ENCODE peak calls at places on chromosomes 4 and X, in six cellular contexts. X is A549, K is upper lobe of left lung, J is GM12878, L is K562, M is HepG2. O is an unnamed sample.

GRCh38 chr4:77126844-77127614 is 30.0 kb upstream of the CCNG2 start:
- ATAC-seq in X (no peak), K (peak), J (peak), L (peak), M (no peak), O (peak)

GRCh38 chr4:104424368-104424921 is 70.2 kb downstream of the CXXC4 start:
- ATAC-seq in X (no peak), K (no peak), J (no peak), L (no peak), M (no peak), O (no peak)

GRCh38 chr4:81896936-81897335 is 425.2 kb upstream of the RASGEF1B start:
- ATAC-seq in X (no peak), K (no peak), J (no peak), L (no peak), M (no peak), O (no peak)

GRCh38 chr4:114976901-114977300 is 136.5 kb downstream of the NDST4 start:
- ATAC-seq in X (no peak), K (no peak), J (no peak), L (no peak), M (no peak), O (no peak)

GRCh38 chr4:183297675-183298074 is 22.4 kb downstream of the CLDN22 start:
- ATAC-seq in X (no peak), K (no peak), J (peak), L (no peak), M (no peak), O (no peak)

GRCh38 chr4:139142097-139142496 is 34.9 kb downstream of the ELF2 start:
- ATAC-seq in X (no peak), K (no peak), J (peak), L (no peak), M (no peak), O (no peak)

GRCh38 chr4:181998588-181998987 is 244.6 kb upstream of the TENM3 start:
- ATAC-seq in X (no peak), K (no peak), J (no peak), L (no peak), M (no peak), O (no peak)

GRCh38 chr4:77025643-77026321 is 50.0 kb downstream of the CCNI start:
- ATAC-seq in X (no peak), K (no peak), J (peak), L (no peak), M (no peak), O (no peak)

GRCh38 chr4:154626793-154627484 is 14.5 kb upstream of the FGG start:
- ATAC-seq in X (peak), K (peak), J (peak), L (peak), M (peak), O (peak)

GRCh38 chrX:30673884-30674598 is 20.8 kb downstream of the GK start:
- ATAC-seq in X (no peak), K (no peak), J (no peak), L (no peak), M (no peak), O (no peak)

GRCh38 chr4:70623301-70623700 is 5.2 kb upstream of the ENAM start:
- ATAC-seq in X (no peak), K (no peak), J (no peak), L (no peak), M (peak), O (no peak)

GRCh38 chr4:26131711-26132110 is 189.1 kb upstream of the RBPJ start:
- ATAC-seq in X (no peak), K (no peak), J (peak), L (no peak), M (no peak), O (no peak)

GRCh38 chr4:10093801-10094552 is 22.6 kb downstream of the WDR1 start:
- ATAC-seq in X (no peak), K (peak), J (no peak), L (no peak), M (no peak), O (peak)

GRCh38 chrX:153983321-153983729 is 10.8 kb downstream of the TMEM187 start:
- ATAC-seq in X (no peak), K (no peak), J (no peak), L (no peak), M (no peak), O (no peak)

GRCh38 chr4:87054900-87055299 is 120.1 kb downstream of the AFF1 start:
- ATAC-seq in X (no peak), K (no peak), J (peak), L (no peak), M (no peak), O (peak)

GRCh38 chrX:130704053-130705038 is 198.7 kb downstream of the ENOX2 start:
- ATAC-seq in X (peak), K (no peak), J (no peak), L (peak), M (peak), O (no peak)

GRCh38 chr4:153547520-153547919 is 81.4 kb downstream of the TMEM131L start:
- ATAC-seq in X (no peak), K (no peak), J (no peak), L (no peak), M (no peak), O (no peak)

GRCh38 chr4:183610033-183610432 is 49.0 kb downstream of the RWDD4 start:
- ATAC-seq in X (peak), K (no peak), J (no peak), L (peak), M (no peak), O (peak)

GRCh38 chr4:142544014-142544413 is 302.1 kb downstream of the INPP4B start:
- ATAC-seq in X (no peak), K (no peak), J (peak), L (no peak), M (no peak), O (no peak)

GRCh38 chr4:38160487-38161207 is 200.4 kb downstream of the PTTG2 start:
- ATAC-seq in X (peak), K (peak), J (peak), L (peak), M (peak), O (peak)

GRCh38 chrX:121958886-121959285 is 911.5 kb downstream of the GLUD2 start:
- ATAC-seq in X (no peak), K (no peak), J (peak), L (no peak), M (no peak), O (no peak)

GRCh38 chrX:19721726-19722370 is 165.6 kb downstream of the SH3KBP1 start:
- ATAC-seq in X (no peak), K (peak), J (peak), L (no peak), M (no peak), O (no peak)

GRCh38 chr4:69858683-69859082 is 1.3 kb downstream of the SULT1E1 start:
- ATAC-seq in X (no peak), K (no peak), J (no peak), L (no peak), M (no peak), O (no peak)

GRCh38 chr4:13956947-13957346 is 329.4 kb upstream of the BOD1L1 start:
- ATAC-seq in X (no peak), K (no peak), J (no peak), L (no peak), M (no peak), O (no peak)

GRCh38 chr4:111435986-111436744 is 709.1 kb upstream of the FAM241A start:
- ATAC-seq in X (no peak), K (no peak), J (no peak), L (no peak), M (no peak), O (no peak)

GRCh38 chrX:97563531-97564133 is 679.9 kb downstream of the RPA4 start:
- ATAC-seq in X (no peak), K (peak), J (peak), L (no peak), M (peak), O (peak)

GRCh38 chr4:13615162-13615561 is 12.4 kb downstream of the BOD1L1 start:
- ATAC-seq in X (no peak), K (no peak), J (peak), L (no peak), M (no peak), O (no peak)

GRCh38 chr4:77711469-77711868 is 105.8 kb downstream of the CXCL13 start:
- ATAC-seq in X (no peak), K (no peak), J (peak), L (peak), M (no peak), O (no peak)

GRCh38 chr4:47531954-47532321 is 46.9 kb downstream of the ATP10D start:
- ATAC-seq in X (no peak), K (peak), J (no peak), L (no peak), M (no peak), O (peak)

GRCh38 chr4:70718811-70719604 is 2.8 kb upstream of the RUFY3 start:
- ATAC-seq in X (no peak), K (no peak), J (no peak), L (no peak), M (no peak), O (no peak)

GRCh38 chrX:79408623-79409322 is 41.6 kb upstream of the ITM2A start:
- ATAC-seq in X (no peak), K (no peak), J (no peak), L (no peak), M (no peak), O (no peak)

GRCh38 chr4:3522651-3523050 is 9.6 kb downstream of the LRPAP1 start:
- ATAC-seq in X (no peak), K (no peak), J (no peak), L (no peak), M (no peak), O (no peak)

GRCh38 chr4:6388713-6389112 is 83.7 kb downstream of the PPP2R2C start:
- ATAC-seq in X (no peak), K (no peak), J (no peak), L (no peak), M (no peak), O (no peak)
- TF ChIP-seq CTCF in X (no peak), K (no peak), J (no peak), L (no peak), M (no peak), O (no peak)

GRCh38 chr4:25133132-25133531 is 27.1 kb downstream of the SEPSECS start:
- ATAC-seq in X (no peak), K (no peak), J (no peak), L (no peak), M (peak), O (no peak)

GRCh38 chr4:25129926-25130325 is 30.3 kb downstream of the SEPSECS start:
- ATAC-seq in X (no peak), K (no peak), J (no peak), L (no peak), M (no peak), O (no peak)

GRCh38 chr4:25131925-25132324 is 28.3 kb downstream of the SEPSECS start:
- ATAC-seq in X (no peak), K (no peak), J (no peak), L (no peak), M (no peak), O (no peak)

GRCh38 chr4:25128671-25129070 is 31.6 kb downstream of the SEPSECS start:
- ATAC-seq in X (no peak), K (no peak), J (no peak), L (no peak), M (no peak), O (no peak)

DNA sequence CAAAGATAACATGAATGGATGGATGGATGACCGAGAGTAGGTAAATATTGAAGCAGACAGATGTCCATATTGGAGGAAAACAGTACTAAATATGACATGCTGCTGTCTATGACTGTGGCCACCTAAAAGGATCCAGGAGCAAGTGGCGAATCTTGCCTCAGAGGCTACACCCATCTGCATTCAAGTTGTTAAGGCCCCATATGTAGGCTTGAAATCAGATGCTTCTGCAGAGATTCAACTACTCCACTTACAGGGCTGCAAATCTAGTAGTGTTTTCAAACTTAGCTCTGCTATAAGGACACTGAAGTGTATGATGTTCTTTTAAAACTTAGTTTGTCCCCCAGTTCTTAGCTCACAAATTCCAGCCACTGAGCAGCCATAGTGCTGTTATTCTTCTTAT is 28.9 kb downstream of the SEPSECS start:
- ATAC-seq in X (no peak), K (no peak), J (no peak), L (no peak), M (no peak), O (no peak)
- H3K27ac ChIP-seq in X (no peak), K (no peak), J (no peak), L (no peak), M (no peak), O (no peak)

GRCh38 chrX:120629667-120630537 is at the start of gene C1GALT1C1:
- ATAC-seq in X (peak), K (peak), J (peak), L (peak), M (peak), O (peak)
- TF ChIP-seq EP300 in X (no peak), K (no peak), J (no peak), L (no peak), M (no peak), O (no peak)

GRCh38 chrX:106997611-106998010 is 2.4 kb downstream of the MORC4 start:
- ATAC-seq in X (no peak), K (no peak), J (no peak), L (no peak), M (no peak), O (no peak)

GRCh38 chrX:106995678-106996077 is 4.3 kb downstream of the MORC4 start:
- ATAC-seq in X (no peak), K (no peak), J (no peak), L (no peak), M (no peak), O (no peak)

GRCh38 chrX:107000013-107000515 is at the start of gene MORC4:
- ATAC-seq in X (peak), K (peak), J (peak), L (peak), M (peak), O (peak)

DNA sequence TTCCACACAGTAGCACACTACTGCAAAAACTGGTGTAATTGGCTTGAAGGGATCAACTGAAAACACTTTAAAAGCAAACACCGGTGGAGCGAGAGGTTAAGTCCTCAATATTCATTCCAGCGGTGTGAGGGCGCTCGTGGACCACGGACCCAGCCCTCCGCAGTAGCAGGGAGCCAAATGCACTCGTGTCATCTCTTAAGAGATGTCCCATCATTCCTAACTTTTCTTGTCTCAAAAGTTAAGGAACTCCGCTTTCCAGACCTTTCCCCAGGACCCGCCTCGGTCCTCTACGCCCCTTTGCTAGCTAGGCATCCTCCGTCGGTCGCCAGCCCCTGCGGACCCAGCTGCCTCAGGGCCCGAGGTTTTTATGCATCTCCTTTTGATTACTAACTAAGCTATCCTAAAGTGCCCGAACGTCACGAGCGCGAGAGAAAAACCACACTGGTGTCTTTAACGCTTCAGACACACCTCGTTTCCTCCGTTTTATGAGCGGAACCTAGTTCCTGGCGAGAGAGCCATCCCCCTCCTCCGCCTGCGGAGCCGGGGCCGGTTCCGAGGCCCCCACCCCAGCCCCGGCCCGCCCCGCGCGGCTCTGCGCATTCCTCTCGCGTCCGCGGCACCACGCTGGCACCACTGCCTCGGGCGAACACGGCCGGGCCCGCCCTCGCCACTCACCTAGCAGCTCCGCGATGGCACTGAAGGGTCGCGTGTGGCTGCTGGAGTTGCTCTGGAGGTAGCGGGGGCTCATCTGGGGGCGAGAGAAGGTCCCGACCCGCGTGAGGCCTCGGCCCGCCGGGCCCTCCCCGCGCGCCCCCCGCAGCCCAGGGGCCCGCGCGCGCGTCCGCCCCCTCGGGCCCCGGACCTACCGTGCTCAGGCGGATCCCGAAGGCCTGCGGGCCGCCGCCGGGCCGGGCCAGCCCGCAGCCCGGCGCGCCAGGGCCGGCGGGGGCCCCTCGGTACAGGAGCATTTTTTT is 723 bp downstream of the MORC4 start:
- ATAC-seq in X (peak), K (peak), J (peak), L (peak), M (peak), O (peak)
- TF ChIP-seq CTCF in X (peak), K (no peak), J (peak), L (peak), M (peak), O (peak)

GRCh38 chrX:40079572-40079971 is 18.2 kb downstream of the BCOR start:
- ATAC-seq in X (no peak), K (no peak), J (no peak), L (no peak), M (no peak), O (no peak)

GRCh38 chrX:40080896-40081678 is 16.7 kb downstream of the BCOR start:
- ATAC-seq in X (no peak), K (no peak), J (no peak), L (no peak), M (no peak), O (no peak)

GRCh38 chrX:40083120-40083978 is 14.4 kb downstream of the BCOR start:
- ATAC-seq in X (no peak), K (peak), J (peak), L (peak), M (peak), O (peak)

GRCh38 chrX:40082447-40083119 is 15.2 kb downstream of the BCOR start:
- ATAC-seq in X (no peak), K (peak), J (no peak), L (peak), M (peak), O (peak)

GRCh38 chrX:40081679-40082068 is 16.1 kb downstream of the BCOR start:
- ATAC-seq in X (peak), K (no peak), J (no peak), L (no peak), M (no peak), O (no peak)
- H3K27ac ChIP-seq in X (no peak), K (no peak), J (no peak), L (no peak), M (peak), O (no peak)

O was measured in gastroesophageal sphincter.